ENCODE peak calls at places on chromosomes 2 and 18, in four cellular contexts. J is GM12878, L is K562, N is HepG2. V is an unnamed sample.

GRCh38 chr18:58268849-58269248 is 224.8 kb downstream of the NEDD4L start:
- DNase-seq in N (no peak), L (no peak), J (no peak), V (no peak)

GRCh38 chr2:230899287-230899686 is 25.8 kb downstream of the GPR55 start:
- DNase-seq in N (no peak), J (no peak), L (no peak), V (no peak)

GRCh38 chr2:184192664-184193063 is 405.7 kb upstream of the ZNF804A start:
- DNase-seq in J (no peak), N (no peak), L (no peak), V (no peak)

GRCh38 chr2:73228631-73229030 is 4.4 kb downstream of the PRADC1 start:
- DNase-seq in J (no peak), L (no peak), N (no peak), V (no peak)

GRCh38 chr2:229725716-229726346 is 11.5 kb upstream of the DNER start:
- DNase-seq in J (no peak), N (no peak), L (no peak), V (peak)

GRCh38 chr2:67487993-67488392 is 90.9 kb downstream of the ETAA1 start:
- DNase-seq in N (no peak), J (no peak), L (no peak), V (no peak)

GRCh38 chr2:189654641-189655040 is 6.6 kb upstream of the ASNSD1 start:
- DNase-seq in L (no peak), N (no peak), J (no peak), V (no peak)

GRCh38 chr2:237410949-237411635 is 2.9 kb downstream of the COL6A3 start:
- DNase-seq in L (no peak), J (no peak), N (no peak), V (no peak)

GRCh38 chr2:39377226-39377939 is 59.7 kb downstream of the MAP4K3 start:
- DNase-seq in N (no peak), L (no peak), J (peak), V (no peak)

GRCh38 chr2:11234309-11234708 is 79.0 kb downstream of the SLC66A3 start:
- DNase-seq in L (no peak), J (no peak), N (no peak), V (no peak)

GRCh38 chr2:128301501-128301966 is 17.1 kb downstream of the HS6ST1 start:
- DNase-seq in J (no peak), L (no peak), N (no peak), V (no peak)

GRCh38 chr2:218981390-218982311 is 3.3 kb downstream of the FEV start:
- DNase-seq in L (no peak), N (no peak), J (no peak), V (no peak)

GRCh38 chr2:49980774-49981173 is 826.5 kb upstream of the FSHR start:
- DNase-seq in J (no peak), L (no peak), N (no peak), V (no peak)

GRCh38 chr2:229220254-229220653 is 50.8 kb downstream of the PID1 start:
- DNase-seq in L (no peak), J (no peak), N (no peak), V (no peak)

GRCh38 chr18:77069931-77070330 is 62.7 kb downstream of the MBP start:
- DNase-seq in N (no peak), J (no peak), L (no peak), V (no peak)

GRCh38 chr2:80246449-80247025 is 58.0 kb downstream of the LRRTM1 start:
- DNase-seq in N (no peak), L (no peak), J (no peak), V (no peak)

GRCh38 chr2:107570876-107571275 is 255.8 kb upstream of the RGPD4 start:
- DNase-seq in J (no peak), L (no peak), N (no peak), V (no peak)

GRCh38 chr2:100321181-100321880 is 970 bp downstream of the LONRF2 start:
- DNase-seq in N (no peak), J (no peak), L (peak), V (peak)

GRCh38 chr2:46977899-46978298 is 62.3 kb upstream of the MCFD2 start:
- DNase-seq in L (no peak), N (no peak), J (no peak), V (no peak)

GRCh38 chr2:168751104-168751768 is 51.2 kb upstream of the NOSTRIN start:
- DNase-seq in J (no peak), N (no peak), L (no peak), V (no peak)

GRCh38 chr18:74715306-74715705 is 117.6 kb downstream of the ZNF407 start:
- DNase-seq in J (no peak), L (no peak), N (no peak), V (no peak)

GRCh38 chr2:96564026-96564425 is 27.5 kb downstream of the ARID5A start:
- DNase-seq in J (no peak), L (no peak), N (no peak), V (no peak)

GRCh38 chr2:41496908-41497307 is 550.9 kb upstream of the PKDCC start:
- DNase-seq in N (no peak), J (no peak), L (peak), V (no peak)

GRCh38 chr18:48222118-48222517 is 187.1 kb downstream of the ZBTB7C start:
- DNase-seq in L (no peak), N (peak), J (peak), V (peak)

GRCh38 chr2:240136013-240136670 is at the start of gene COPS9:
- DNase-seq in L (peak), N (peak), J (peak), V (peak)

GRCh38 chr2:177573120-177573519 is 180.5 kb downstream of the AGPS start:
- DNase-seq in J (no peak), N (no peak), L (no peak), V (no peak)

GRCh38 chr18:35641916-35642315 is 60.4 kb downstream of the GALNT1 start:
- DNase-seq in N (no peak), J (no peak), L (no peak), V (no peak)

GRCh38 chr18:35646449-35646848 is 64.9 kb downstream of the GALNT1 start:
- DNase-seq in L (no peak), J (no peak), N (no peak), V (no peak)

GRCh38 chr18:35641467-35641866 is 59.9 kb downstream of the GALNT1 start:
- DNase-seq in L (no peak), J (no peak), N (no peak), V (no peak)

GRCh38 chr18:35639296-35639695 is 57.8 kb downstream of the GALNT1 start:
- DNase-seq in N (no peak), J (no peak), L (no peak), V (no peak)

DNA sequence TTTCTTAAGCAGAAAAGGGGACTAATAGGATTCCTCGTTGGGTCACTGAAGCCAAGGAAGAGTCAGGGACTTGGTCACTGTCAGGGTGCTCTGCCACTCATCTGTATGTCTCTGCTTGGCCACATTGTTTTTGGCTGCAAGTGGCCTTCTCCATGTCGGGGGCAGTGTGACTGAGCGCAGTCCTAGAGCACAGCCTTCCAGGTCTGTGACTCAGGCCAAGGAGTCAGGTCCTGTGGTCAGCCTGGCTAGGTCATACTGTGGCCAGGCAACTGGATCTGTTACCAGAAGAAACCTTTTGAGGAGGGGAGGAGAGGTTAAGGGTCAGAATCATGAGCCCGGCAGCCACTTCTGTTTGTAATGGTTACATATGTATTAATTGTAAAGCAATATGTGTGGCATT is 61.3 kb downstream of the GALNT1 start:
- DNase-seq in N (no peak), L (no peak), J (no peak), V (no peak)
- TF ChIP-seq FOXM1 in N (no peak), L (no peak), J (no peak), V (no peak)

GRCh38 chr2:119475225-119475856 is 43.7 kb downstream of the TMEM37 start:
- DNase-seq in L (no peak), N (peak), J (no peak), V (no peak)

GRCh38 chr2:119474371-119475224 is 42.9 kb downstream of the TMEM37 start:
- DNase-seq in L (no peak), J (no peak), N (no peak), V (no peak)

GRCh38 chr2:119475857-119476244 is 44.2 kb downstream of the TMEM37 start:
- DNase-seq in J (no peak), N (no peak), L (no peak), V (no peak)

GRCh38 chr2:119478188-119479065 is 45.9 kb downstream of the SCTR start:
- DNase-seq in N (no peak), J (no peak), L (no peak), V (no peak)

GRCh38 chr2:119476301-119477117 is 44.9 kb downstream of the TMEM37 start:
- DNase-seq in L (peak), N (peak), J (no peak), V (peak)
- TF ChIP-seq FOXK2 in L (no peak), N (no peak), J (no peak), V (no peak)

GRCh38 chr2:18062892-18063291 is 184.4 kb downstream of the KCNS3 start:
- DNase-seq in J (no peak), L (no peak), N (no peak), V (no peak)

GRCh38 chr2:18065264-18065663 is 186.8 kb downstream of the KCNS3 start:
- DNase-seq in N (no peak), L (no peak), J (no peak), V (no peak)

GRCh38 chr2:18063826-18064485 is 185.5 kb downstream of the KCNS3 start:
- DNase-seq in L (no peak), J (no peak), N (no peak), V (no peak)

GRCh38 chr2:18057657-18058056 is 179.2 kb downstream of the KCNS3 start:
- DNase-seq in N (no peak), L (no peak), J (no peak), V (no peak)

GRCh38 chr2:18061717-18062116 is 183.2 kb downstream of the KCNS3 start:
- DNase-seq in L (no peak), N (no peak), J (no peak), V (no peak)
- TF ChIP-seq FOXM1 in L (no peak), N (no peak), J (no peak), V (no peak)

GRCh38 chr2:196239622-196240587 is 68.5 kb upstream of the STK17B start:
- DNase-seq in J (peak), L (peak), N (no peak), V (no peak)
- TF ChIP-seq FOXK2 in J (no peak), L (peak), N (no peak), V (no peak)

GRCh38 chr2:149077861-149078260 is 39.4 kb downstream of the LYPD6B start:
- DNase-seq in N (no peak), J (no peak), L (no peak), V (no peak)

GRCh38 chr2:149080104-149080503 is 41.6 kb downstream of the LYPD6B start:
- DNase-seq in J (no peak), N (no peak), L (no peak), V (no peak)

GRCh38 chr2:149076863-149077412 is 38.4 kb downstream of the LYPD6B start:
- DNase-seq in L (no peak), J (no peak), N (no peak), V (no peak)

GRCh38 chr2:149082781-149083180 is 44.3 kb downstream of the LYPD6B start:
- DNase-seq in L (no peak), N (no peak), J (no peak), V (no peak)

GRCh38 chr2:149080964-149081363 is 42.5 kb downstream of the LYPD6B start:
- DNase-seq in J (no peak), N (no peak), L (no peak), V (no peak)
- TF ChIP-seq FOXM1 in J (no peak), N (no peak), L (no peak), V (no peak)

GRCh38 chr18:56635007-56635406 is 3.4 kb downstream of the TXNL1 start:
- DNase-seq in N (no peak), J (no peak), L (no peak), V (no peak)
- TF ChIP-seq FOXK2 in N (no peak), J (no peak), L (no peak), V (no peak)

GRCh38 chr2:26735883-26736588 is 28.0 kb upstream of the SLC35F6 start:
- DNase-seq in L (no peak), J (no peak), N (peak), V (no peak)
- TF ChIP-seq FOXM1 in L (no peak), J (no peak), N (no peak), V (no peak)

DNA sequence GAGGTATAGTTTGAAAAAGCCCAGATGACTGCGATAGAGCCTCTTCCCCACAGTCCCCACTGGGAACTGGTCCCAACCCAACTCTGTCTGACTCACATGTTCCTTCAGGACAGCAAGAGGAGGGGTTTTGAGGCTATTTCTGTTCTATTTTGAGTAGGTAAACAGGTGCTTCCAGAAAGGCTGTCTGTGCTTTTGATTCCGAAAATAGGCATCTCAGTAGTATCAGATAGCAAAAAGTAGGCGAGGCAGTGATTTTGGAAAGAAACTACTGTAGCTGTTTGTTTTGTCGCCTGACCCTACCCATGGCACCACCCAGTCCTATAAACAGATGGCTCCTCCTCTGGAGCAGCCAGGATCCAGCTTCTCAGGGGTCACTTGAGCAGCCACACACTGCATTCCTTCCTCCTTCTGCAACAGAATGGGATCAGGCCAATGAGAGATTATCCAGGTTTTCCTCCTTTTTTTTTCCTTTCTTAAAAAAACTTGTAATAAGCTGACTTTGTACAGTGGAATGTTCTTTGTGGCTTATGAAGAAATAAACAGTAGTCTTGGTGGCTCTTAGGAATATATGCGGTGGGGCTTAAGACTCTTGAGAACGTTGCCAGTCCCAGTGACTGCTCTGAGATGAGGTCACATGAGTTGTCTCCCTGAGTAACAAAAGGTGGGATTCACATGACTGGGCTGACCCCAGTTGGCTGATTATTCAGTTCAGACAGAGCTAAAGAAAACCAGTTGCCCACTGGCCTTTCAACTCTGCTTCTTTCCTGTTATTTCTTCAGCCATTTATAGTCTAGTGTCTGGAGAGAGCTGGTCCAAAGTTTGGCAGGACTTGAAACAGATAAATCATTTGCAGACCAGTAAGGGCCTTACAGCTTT is 98.6 kb downstream of the KCNS3 start:
- DNase-seq in J (no peak), N (no peak), L (no peak), V (no peak)
- TF ChIP-seq FOXK2 in J (no peak), N (no peak), L (no peak), V (no peak)

GRCh38 chr2:172607379-172607928 is 51.6 kb downstream of the PDK1 start:
- DNase-seq in N (no peak), L (no peak), J (no peak), V (no peak)
- TF ChIP-seq FOXM1 in N (no peak), L (no peak), J (no peak), V (no peak)

V was measured in HEK293T.